ENCODE peak calls at places on chromosomes 12 and 14, in ten cellular contexts. G is MCF 10A; C is transverse colon; N is GM12865; J is H7; S is activated naive CD4-positive, alpha-beta T cell; O is cardiac fibroblast; F is effector memory CD8-positive, alpha-beta T cell; B is CD8-positive, alpha-beta T cell; V is psoas muscle. K is an unnamed sample.
A peak's percentile ranks its signal among the peaks of the same experiment; 100 is the strongest.

GRCh38 chr14:67965684-67966083 is 146.1 kb downstream of the RAD51B start:
- DNase-seq in G (no peak), C (no peak), N (no peak), J (no peak), S (no peak), O (no peak), F (no peak), B (no peak), V (no peak), K (no peak)

GRCh38 chr12:115010324-115010995 is 326.5 kb upstream of the TBX3 start:
- DNase-seq in G (peak; percentile 93), C (no peak), N (peak; percentile 3), J (no peak), S (no peak), O (no peak), F (no peak), B (no peak), V (no peak), K (no peak)

GRCh38 chr12:65881965-65882413 is 57.7 kb downstream of the HMGA2 start:
- DNase-seq in G (no peak), C (peak; percentile 47), N (peak; percentile 58), J (peak; percentile 50), S (no peak), O (peak; percentile 96), F (no peak), B (no peak), V (peak; percentile 88), K (peak; percentile 46)

GRCh38 chr14:68263563-68264350 is 444.2 kb downstream of the RAD51B start:
- DNase-seq in G (no peak), C (no peak), N (peak; percentile 62), J (no peak), S (no peak), O (peak; percentile 58), F (no peak), B (no peak), V (no peak), K (no peak)

GRCh38 chr12:29116414-29116813 is 32.7 kb upstream of the FAR2 start:
- DNase-seq in G (no peak), C (no peak), N (no peak), J (no peak), S (no peak), O (no peak), F (no peak), B (no peak), V (no peak), K (no peak)

GRCh38 chr14:93010543-93011541 is 87.9 kb downstream of the CHGA start:
- DNase-seq in G (no peak), C (no peak), N (no peak), J (no peak), S (no peak), O (no peak), F (no peak), B (no peak), V (no peak), K (no peak)

GRCh38 chr12:15629108-15629507 is 160.1 kb downstream of the EPS8 start:
- DNase-seq in G (peak; percentile 87), C (peak; percentile 64), N (peak; percentile 39), J (no peak), S (no peak), O (peak; percentile 99), F (no peak), B (no peak), V (peak; percentile 22), K (peak; percentile 74)

GRCh38 chr12:101924647-101925046 is 47.3 kb downstream of the DRAM1 start:
- DNase-seq in G (no peak), C (no peak), N (no peak), J (peak; percentile 13), S (no peak), O (no peak), F (no peak), B (no peak), V (no peak), K (no peak)

GRCh38 chr12:98275131-98275475 is 240.3 kb upstream of the TMPO start:
- DNase-seq in G (no peak), C (no peak), N (no peak), J (no peak), S (no peak), O (no peak), F (no peak), B (no peak), V (no peak), K (no peak)

GRCh38 chr12:110340706-110341105 is 59.7 kb downstream of the ATP2A2 start:
- DNase-seq in G (peak; percentile 72), C (no peak), N (no peak), J (no peak), S (no peak), O (no peak), F (no peak), B (no peak), V (no peak), K (no peak)

GRCh38 chr14:104561124-104561531 is 18.4 kb upstream of the C14orf180 start:
- DNase-seq in G (no peak), C (no peak), N (no peak), J (no peak), S (no peak), O (no peak), F (no peak), B (no peak), V (peak; percentile 4), K (no peak)

GRCh38 chr14:75806247-75806876 is 145.3 kb downstream of the TTLL5 start:
- DNase-seq in G (peak; percentile 1), C (no peak), N (no peak), J (no peak), S (no peak), O (no peak), F (no peak), B (no peak), V (no peak), K (no peak)

GRCh38 chr12:5723071-5723470 is 222.0 kb downstream of the ANO2 start:
- DNase-seq in G (no peak), C (no peak), N (no peak), J (no peak), S (no peak), O (no peak), F (no peak), B (no peak), V (no peak), K (no peak)

GRCh38 chr12:106519587-106519986 is 63.2 kb upstream of the RFX4 start:
- DNase-seq in G (no peak), C (no peak), N (no peak), J (no peak), S (no peak), O (peak; percentile 30), F (no peak), B (no peak), V (no peak), K (peak; percentile 32)

GRCh38 chr14:20262642-20263128 is 23.6 kb downstream of the OR11H4 start:
- DNase-seq in G (peak; percentile 89), C (no peak), N (peak; percentile 19), J (no peak), S (no peak), O (peak; percentile 53), F (no peak), B (no peak), V (no peak), K (no peak)

GRCh38 chr14:99389171-99389826 is 91.4 kb downstream of the SETD3 start:
- DNase-seq in G (peak; percentile 60), C (peak; percentile 67), N (peak; percentile 46), J (peak; percentile 96), S (no peak), O (peak; percentile 37), F (peak; percentile 31), B (peak; percentile 41), V (peak; percentile 62), K (peak; percentile 67)

GRCh38 chr12:130752692-130753230 is 36.7 kb upstream of the RIMBP2 start:
- DNase-seq in G (no peak), C (no peak), N (no peak), J (peak; percentile 82), S (no peak), O (no peak), F (no peak), B (no peak), V (no peak), K (no peak)

GRCh38 chr14:93299831-93300230 is 33.0 kb downstream of the BTBD7 start:
- DNase-seq in G (no peak), C (no peak), N (no peak), J (no peak), S (no peak), O (peak; percentile 63), F (no peak), B (no peak), V (no peak), K (peak; percentile 42)

GRCh38 chr12:44497044-44497443 is 379.1 kb downstream of the NELL2 start:
- DNase-seq in G (peak; percentile 6), C (no peak), N (no peak), J (peak; percentile 42), S (no peak), O (no peak), F (no peak), B (no peak), V (no peak), K (no peak)

GRCh38 chr14:89391123-89391522 is 25.9 kb downstream of the FOXN3 start:
- DNase-seq in G (peak; percentile 49), C (no peak), N (no peak), J (no peak), S (no peak), O (no peak), F (no peak), B (no peak), V (no peak), K (no peak)

GRCh38 chr14:99191663-99192621 is 80.1 kb downstream of the BCL11B start:
- DNase-seq in G (peak; percentile 85), C (peak; percentile 52), N (no peak), J (no peak), S (no peak), O (peak; percentile 73), F (peak; percentile 44), B (peak; percentile 54), V (no peak), K (peak; percentile 33)

K was measured in hepatocyte.